ENCODE peak calls at places on chromosomes 7 and 10, in five cellular contexts. Q is NCI-H1105, W is ELF-1, L is activated T-helper 1 cell treated with Interleukin-2 at 50 U/mL for 16 hours, N is testis. F is an unnamed sample.

GRCh38 chr10:98435178-98435577 is 11.6 kb downstream of the HPS1 start:
- DNase-seq in N (no peak), W (no peak), L (no peak), Q (no peak), F (no peak)

GRCh38 chr7:81908220-81908619 is 138.4 kb upstream of the HGF start:
- DNase-seq in N (no peak), Q (no peak), W (no peak), L (no peak), F (no peak)

GRCh38 chr7:139915864-139916716 is 87.0 kb downstream of the TBXAS1 start:
- DNase-seq in Q (no peak), N (peak; percentile 24), W (no peak), L (peak; percentile 24), F (no peak)

GRCh38 chr10:61841338-61841875 is 60.1 kb upstream of the ARID5B start:
- DNase-seq in L (no peak), W (peak; percentile 27), Q (no peak), N (no peak), F (no peak)

GRCh38 chr10:23088609-23089008 is 6.8 kb upstream of the MSRB2 start:
- DNase-seq in L (no peak), Q (no peak), W (no peak), N (no peak), F (no peak)

GRCh38 chr7:116671681-116672595 is at the start of gene MET:
- DNase-seq in N (peak; percentile 60), W (peak; percentile 68), L (no peak), Q (peak; percentile 69), F (peak; percentile 90)

GRCh38 chr7:135710417-135711138 is 17.4 kb downstream of the SLC13A4 start:
- DNase-seq in N (no peak), L (no peak), Q (no peak), W (no peak), F (peak; percentile 76)

GRCh38 chr7:17234398-17235021 is 63.9 kb upstream of the AHR start:
- DNase-seq in W (no peak), N (peak; percentile 17), L (peak; percentile 35), Q (no peak), F (no peak)

GRCh38 chr10:74949434-74949833 is 123.0 kb downstream of the KAT6B start:
- DNase-seq in L (no peak), Q (no peak), N (no peak), W (no peak), F (no peak)

GRCh38 chr7:105098863-105099515 is 85.0 kb downstream of the KMT2E start:
- DNase-seq in W (no peak), L (no peak), Q (no peak), N (no peak), F (no peak)

F was measured in endodermal cell.